ENCODE peak calls at places on chromosomes 11 and 22, in six cellular contexts. V is left ventricle myocardium inferior, W is mammary epithelial cell, S is endothelial cell of umbilical vein, H is heart right ventricle, Y is colonic mucosa. F is an unnamed sample. For H3K9me3, the result is how much of the 10 kb centered on the place peaks cover.

GRCh38 chr22:39935622-39936021 is 24.6 kb upstream of the TMA7B start:
- DNase-seq in H (no peak), Y (no peak), S (no peak), V (no peak), W (no peak), F (no peak)

GRCh38 chr22:31652911-31653684 is 8.9 kb downstream of the PISD start:
- DNase-seq in H (no peak), S (no peak), Y (no peak), V (no peak), W (no peak), F (no peak)

GRCh38 chr22:23478175-23478574 is 101.9 kb downstream of the IGLL1 start:
- DNase-seq in V (no peak), Y (no peak), H (no peak), S (no peak), W (peak), F (no peak)

GRCh38 chr22:42959472-42960145 is 55.3 kb downstream of the PACSIN2 start:
- DNase-seq in W (peak), H (peak), V (peak), S (peak), Y (peak), F (no peak)

GRCh38 chr22:17861909-17862308 is 87.6 kb upstream of the BID start:
- DNase-seq in V (no peak), H (no peak), S (no peak), Y (no peak), W (no peak), F (no peak)

GRCh38 chr11:43922974-43923326 is 19.5 kb upstream of the C11orf96 start:
- DNase-seq in Y (no peak), H (no peak), S (no peak), V (no peak), W (no peak), F (no peak)

GRCh38 chr11:95835768-95836488 is 45.6 kb downstream of the CEP57 start:
- DNase-seq in S (peak), Y (peak), W (peak), V (peak), H (no peak), F (no peak)

GRCh38 chr22:21937041-21937820 is 15.4 kb downstream of the PPM1F start:
- DNase-seq in W (peak), S (no peak), V (no peak), Y (peak), H (no peak), F (no peak)

GRCh38 chr11:33701831-33702230 is 1.2 kb upstream of the C11orf91 start:
- DNase-seq in Y (no peak), W (peak), H (no peak), S (peak), V (no peak), F (no peak)

GRCh38 chr22:30251661-30252226 is 5.2 kb upstream of the LIF start:
- DNase-seq in W (peak), S (no peak), H (peak), V (peak), Y (no peak), F (no peak)

GRCh38 chr22:22895776-22896445 is 8.3 kb downstream of the IGLL5 start:
- DNase-seq in H (no peak), W (no peak), V (no peak), S (no peak), Y (no peak), F (no peak)

GRCh38 chr11:27390959-27391326 is 27.9 kb upstream of the CCDC34 start:
- DNase-seq in H (no peak), S (no peak), W (no peak), V (no peak), Y (no peak), F (no peak)

GRCh38 chr11:110431212-110432073 is 1.7 kb downstream of the FDX1 start:
- DNase-seq in S (no peak), H (no peak), Y (no peak), W (peak), V (no peak), F (no peak)

GRCh38 chr22:19361501-19362103 is 69.9 kb downstream of the HIRA start:
- DNase-seq in V (no peak), H (no peak), S (no peak), W (no peak), Y (no peak), F (no peak)

GRCh38 chr11:132186193-132186592 is 815.8 kb downstream of the NTM start:
- DNase-seq in V (no peak), S (no peak), W (no peak), Y (no peak), H (no peak), F (no peak)

GRCh38 chr11:11966354-11966741 is 42.1 kb downstream of the DKK3 start:
- DNase-seq in S (no peak), V (no peak), H (no peak), W (no peak), Y (no peak), F (no peak)

GRCh38 chr11:9625158-9625557 is 38.7 kb upstream of the SWAP70 start:
- DNase-seq in Y (no peak), H (no peak), V (no peak), W (peak), S (peak), F (no peak)

GRCh38 chr11:92727123-92727522 is 242.3 kb upstream of the MTNR1B start:
- DNase-seq in Y (no peak), S (no peak), H (no peak), W (no peak), V (no peak), F (no peak)

GRCh38 chr11:75475767-75476650 is 43.0 kb upstream of the KLHL35 start:
- DNase-seq in S (no peak), V (peak), W (peak), Y (peak), H (peak), F (no peak)

GRCh38 chr11:92846542-92847125 is 122.8 kb upstream of the MTNR1B start:
- DNase-seq in V (no peak), H (no peak), W (no peak), Y (peak), S (no peak), F (no peak)

GRCh38 chr11:70111269-70112016 is 33.3 kb downstream of the ANO1 start:
- DNase-seq in Y (peak), W (no peak), V (peak), H (peak), S (no peak), F (no peak)

GRCh38 chr11:66335531-66336233 is 552 bp downstream of the RIN1 start:
- DNase-seq in V (no peak), Y (no peak), W (peak), S (peak), H (no peak), F (no peak)

GRCh38 chr11:86103808-86104207 is 34.9 kb upstream of the PICALM start:
- DNase-seq in S (peak), W (peak), V (no peak), H (no peak), Y (no peak), F (no peak)

GRCh38 chr11:105181100-105181499 is 41.5 kb upstream of the CARD18 start:
- DNase-seq in H (no peak), V (no peak), S (peak), Y (no peak), W (peak), F (no peak)

GRCh38 chr11:132588366-132588765 is 943.9 kb downstream of the OPCML start:
- DNase-seq in Y (no peak), W (no peak), V (no peak), H (no peak), S (no peak), F (no peak)

DNA sequence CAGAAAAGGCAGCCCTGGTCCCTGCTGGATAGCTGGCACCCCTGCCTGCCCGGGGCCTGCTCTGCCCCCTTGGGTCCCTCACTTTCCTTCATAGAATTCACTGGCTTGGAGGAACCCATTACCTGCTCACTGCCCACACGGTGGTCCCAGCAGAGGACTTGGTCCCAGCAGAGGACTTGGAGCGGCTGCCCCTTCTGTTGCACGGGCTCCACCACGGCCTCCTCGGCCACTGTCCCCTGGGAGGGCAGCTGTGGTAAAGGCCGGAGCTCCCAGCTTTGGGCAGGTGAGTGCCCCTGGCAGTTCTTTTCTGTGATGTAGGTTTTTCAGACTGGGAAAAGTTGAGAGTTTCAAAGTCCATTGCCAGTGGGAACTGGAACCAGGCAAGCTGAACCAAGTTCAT is 25.9 kb downstream of the BRSK2 start:
- DNase-seq in W (no peak), S (no peak), Y (no peak), V (no peak), H (no peak), F (no peak)
- H3K9me3 ChIP-seq in W (under half), S (under half), Y (under half), V (under half), H (under half), F (under half)

GRCh38 chr11:32435152-32435480 is 223 bp downstream of the WT1 start:
- DNase-seq in H (no peak), V (no peak), S (no peak), Y (no peak), W (no peak), F (no peak)

GRCh38 chr11:32433249-32434115 is 1.9 kb downstream of the WT1 start:
- DNase-seq in V (no peak), W (no peak), S (no peak), Y (no peak), H (no peak), F (no peak)

GRCh38 chr11:32434387-32435151 is 770 bp downstream of the WT1 start:
- DNase-seq in H (peak), S (no peak), V (no peak), W (no peak), Y (no peak), F (no peak)

GRCh38 chr11:32432565-32433248 is 2.6 kb downstream of the WT1 start:
- DNase-seq in H (no peak), V (no peak), W (no peak), S (no peak), Y (no peak), F (no peak)

DNA sequence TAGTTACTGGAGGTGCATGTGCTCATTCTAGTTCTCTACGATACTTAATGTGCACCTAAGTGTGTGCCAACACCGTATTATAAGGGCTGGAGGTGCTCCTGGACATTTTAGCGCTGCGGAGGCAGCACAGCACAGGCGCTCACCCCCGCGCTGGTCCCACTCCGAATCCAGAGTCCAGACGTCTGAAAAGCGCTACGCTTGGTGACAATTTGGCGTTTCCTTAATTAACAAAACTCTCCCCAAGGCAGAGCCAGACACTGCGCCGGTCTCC is 1.3 kb downstream of the WT1 start:
- DNase-seq in S (no peak), W (no peak), V (no peak), Y (no peak), H (no peak), F (no peak)
- H3K9me3 ChIP-seq in S (under half), W (under half), V (under half), Y (under half), H (under half), F (under half)

DNA sequence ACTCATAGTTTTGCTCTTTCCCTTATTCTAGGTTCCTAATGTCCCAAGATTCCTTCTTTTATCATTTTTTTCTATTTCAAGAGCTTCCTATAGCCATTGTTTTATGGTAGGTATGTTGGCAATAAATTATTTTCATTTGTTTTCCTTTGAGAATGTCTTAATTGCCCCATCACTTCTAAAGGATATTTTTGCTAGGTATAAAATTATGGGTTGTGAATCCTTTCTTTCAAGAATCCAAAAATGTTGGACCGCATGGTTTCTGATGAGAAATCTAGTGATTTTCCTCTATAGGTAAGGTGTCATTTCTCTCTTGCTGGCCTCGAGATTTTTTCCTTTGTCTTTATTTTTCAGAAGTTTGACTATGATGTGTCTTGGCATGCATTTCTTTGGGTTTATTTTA is 22.3 kb downstream of the RTL6 start:
- DNase-seq in H (no peak), W (no peak), Y (no peak), S (no peak), V (no peak), F (no peak)
- H3K9me3 ChIP-seq in H (under half), W (under half), Y (under half), S (under half), V (under half), F (under half)

GRCh38 chr22:26038365-26038764 is 130.9 kb upstream of the SEZ6L start:
- DNase-seq in S (no peak), H (no peak), V (no peak), W (no peak), Y (no peak), F (no peak)

GRCh38 chr22:26035523-26035922 is 133.7 kb upstream of the SEZ6L start:
- DNase-seq in S (no peak), H (no peak), W (no peak), Y (no peak), V (no peak), F (no peak)

GRCh38 chr22:26031641-26032040 is 137.6 kb upstream of the SEZ6L start:
- DNase-seq in Y (no peak), V (no peak), W (no peak), H (no peak), S (no peak), F (no peak)

GRCh38 chr22:26033586-26033985 is 135.7 kb upstream of the SEZ6L start:
- DNase-seq in W (no peak), S (no peak), V (no peak), H (no peak), Y (no peak), F (no peak)

DNA sequence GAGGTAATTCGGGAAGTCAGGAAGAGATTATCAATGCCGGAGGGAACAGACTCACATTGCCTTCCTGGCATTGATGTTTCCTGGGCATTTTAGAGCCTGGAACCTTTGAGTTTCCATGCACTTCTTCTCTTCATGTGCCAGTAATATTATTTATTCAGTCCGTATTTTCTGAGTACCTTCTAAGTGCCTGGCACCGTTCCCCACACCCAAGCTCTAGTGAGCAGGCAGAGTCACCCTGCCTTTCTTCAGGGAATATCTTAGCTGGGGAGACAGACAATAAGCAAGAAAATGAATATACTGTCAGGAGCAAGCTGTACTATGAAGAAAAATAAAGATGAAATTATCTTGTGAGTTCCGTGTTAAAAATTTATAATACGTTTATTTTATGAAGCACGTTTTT is 136.2 kb upstream of the SEZ6L start:
- DNase-seq in V (no peak), W (no peak), H (no peak), Y (no peak), S (no peak), F (no peak)
- H3K9me3 ChIP-seq in V (under half), W (under half), H (under half), Y (under half), S (under half), F (under half)

GRCh38 chr11:2650343-2650867 is 49.4 kb downstream of the KCNQ1OT1 start:
- DNase-seq in W (no peak), Y (no peak), H (no peak), S (no peak), V (no peak), F (no peak)

GRCh38 chr11:2652857-2653643 is 46.7 kb downstream of the KCNQ1OT1 start:
- DNase-seq in S (no peak), Y (peak), V (no peak), H (no peak), W (no peak), F (no peak)

GRCh38 chr11:2652362-2652761 is 47.4 kb downstream of the KCNQ1OT1 start:
- DNase-seq in V (no peak), W (no peak), Y (no peak), H (no peak), S (no peak), F (no peak)

GRCh38 chr11:2651054-2651617 is 48.7 kb downstream of the KCNQ1OT1 start:
- DNase-seq in Y (no peak), H (no peak), W (no peak), V (no peak), S (no peak), F (no peak)

GRCh38 chr11:2651826-2652237 is 48.0 kb downstream of the KCNQ1OT1 start:
- DNase-seq in Y (no peak), W (no peak), S (no peak), H (no peak), V (peak), F (no peak)
- H3K9me3 ChIP-seq in Y (under half), W (under half), S (under half), H (under half), V (half or more), F (under half)

DNA sequence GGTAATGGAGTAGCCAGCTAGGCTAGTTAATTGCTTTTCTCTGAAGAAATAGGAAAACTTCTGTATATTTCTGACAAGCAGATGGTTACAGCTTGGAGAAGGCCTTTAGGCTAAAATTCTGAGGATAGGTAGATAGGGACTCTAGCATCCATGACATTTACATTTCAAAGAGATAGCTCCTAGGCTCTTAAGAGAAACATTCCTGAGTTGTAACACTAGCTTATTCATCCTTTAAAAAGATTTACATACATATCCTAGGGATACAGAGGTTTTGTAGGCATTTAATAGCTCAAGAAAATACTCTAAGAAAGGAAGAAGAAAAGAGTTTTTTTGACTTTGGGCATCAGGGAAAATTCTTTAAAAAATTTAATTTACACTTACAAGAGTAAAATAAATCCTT is 130.9 kb upstream of the CCDC179 start:
- DNase-seq in Y (no peak), S (no peak), W (no peak), H (no peak), V (no peak), F (no peak)
- H3K9me3 ChIP-seq in Y (under half), S (under half), W (under half), H (under half), V (under half), F (under half)

DNA sequence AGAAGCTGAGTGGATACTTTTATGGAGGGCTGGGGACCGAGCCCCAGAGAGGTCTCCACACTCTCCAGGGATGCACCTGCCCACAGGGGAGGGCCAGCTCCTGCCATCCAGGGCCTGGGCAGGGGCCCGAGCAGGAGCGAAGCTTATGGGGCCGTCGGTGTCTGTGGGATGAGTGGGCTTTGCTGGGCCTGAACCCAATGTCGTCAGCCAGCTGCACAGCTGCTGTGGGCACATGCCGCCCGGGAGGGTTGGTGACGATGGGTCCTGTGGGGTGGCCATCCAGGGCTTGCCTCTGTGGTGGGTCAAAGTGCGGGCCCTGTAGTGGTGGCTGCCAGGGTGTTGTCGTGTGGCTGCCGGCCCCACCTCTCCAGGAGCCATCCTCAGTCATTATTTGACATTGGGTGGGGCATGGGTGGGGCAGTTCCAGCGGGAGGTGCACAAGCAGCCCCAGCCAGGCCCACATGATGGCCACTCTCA is 447.1 kb downstream of the TBC1D22A start:
- DNase-seq in V (no peak), S (no peak), W (no peak), Y (peak), H (no peak), F (no peak)
- H3K9me3 ChIP-seq in V (under half), S (under half), W (under half), Y (under half), H (under half), F (under half)

GRCh38 chr11:114622858-114623257 is 27.3 kb upstream of the NXPE4 start:
- DNase-seq in V (no peak), W (no peak), H (no peak), Y (peak), S (no peak), F (no peak)
- H3K9me3 ChIP-seq in V (under half), W (under half), H (under half), Y (under half), S (under half), F (under half)